ENCODE peak calls at places on chromosomes 2 and 18, in six cellular contexts. C, O, Z, Q, V and J are unnamed samples.

GRCh38 chr2:1744446-1745170 is at the start of gene PXDN:
- DNase-seq in C (peak; percentile 79), O (no peak), Z (peak; percentile 29), Q (no peak), V (peak; percentile 76), J (peak; percentile 82)

GRCh38 chr18:61322265-61322873 is 10.9 kb upstream of the CDH20 start:
- DNase-seq in C (peak; percentile 63), O (no peak), Z (peak; percentile 29), Q (no peak), V (peak; percentile 61), J (peak; percentile 30)

GRCh38 chr2:143263045-143263625 is 133.9 kb downstream of the ARHGAP15 start:
- DNase-seq in C (no peak), O (no peak), Z (peak; percentile 28), Q (no peak), V (no peak), J (no peak)

GRCh38 chr2:105464325-105464724 is 65.5 kb upstream of the FHL2 start:
- DNase-seq in C (no peak), O (no peak), Z (no peak), Q (no peak), V (no peak), J (no peak)

GRCh38 chr18:13437034-13437433 is 218.5 kb downstream of the LDLRAD4 start:
- DNase-seq in C (no peak), O (no peak), Z (no peak), Q (no peak), V (no peak), J (no peak)

GRCh38 chr18:10661333-10661732 is 135.5 kb downstream of the NAPG start:
- DNase-seq in C (peak; percentile 25), O (no peak), Z (peak; percentile 88), Q (no peak), V (peak; percentile 66), J (peak; percentile 13)

GRCh38 chr18:59249186-59249774 is 24.0 kb downstream of the RAX start:
- DNase-seq in C (peak; percentile 84), O (peak; percentile 24), Z (peak; percentile 77), Q (no peak), V (peak; percentile 95), J (peak; percentile 84)

GRCh38 chr2:207046642-207047213 is 107.4 kb downstream of the CPO start:
- DNase-seq in C (no peak), O (no peak), Z (peak; percentile 39), Q (peak; percentile 16), V (peak; percentile 38), J (peak; percentile 61)

GRCh38 chr2:112958428-112959108 is 19.2 kb upstream of the IL36G start:
- DNase-seq in C (peak; percentile 53), O (peak; percentile 19), Z (peak; percentile 63), Q (peak; percentile 30), V (peak; percentile 78), J (peak; percentile 60)

GRCh38 chr18:45044787-45045186 is 364.1 kb downstream of the SETBP1 start:
- DNase-seq in C (no peak), O (no peak), Z (no peak), Q (no peak), V (no peak), J (no peak)

GRCh38 chr2:179340678-179341077 is 76.0 kb upstream of the SESTD1 start:
- DNase-seq in C (peak; percentile 37), O (no peak), Z (peak; percentile 50), Q (no peak), V (peak; percentile 86), J (peak; percentile 39)

GRCh38 chr2:44137872-44138551 is 30.7 kb upstream of the PPM1B start:
- DNase-seq in C (no peak), O (no peak), Z (no peak), Q (no peak), V (peak; percentile 21), J (peak; percentile 24)

GRCh38 chr18:60413944-60414547 is 41.5 kb upstream of the MC4R start:
- DNase-seq in C (no peak), O (no peak), Z (peak; percentile 25), Q (no peak), V (peak; percentile 12), J (peak; percentile 1)

GRCh38 chr18:78774741-78775141 is 204.9 kb upstream of the SALL3 start:
- DNase-seq in C (no peak), O (no peak), Z (no peak), Q (no peak), V (no peak), J (no peak)

GRCh38 chr2:72603481-72603880 is 222.4 kb downstream of the EXOC6B start:
- DNase-seq in C (peak; percentile 44), O (no peak), Z (peak; percentile 14), Q (no peak), V (peak; percentile 16), J (no peak)

GRCh38 chr2:20198796-20199361 is 26.1 kb downstream of the SDC1 start:
- DNase-seq in C (no peak), O (no peak), Z (no peak), Q (no peak), V (no peak), J (no peak)

GRCh38 chr18:45168883-45169585 is 446.2 kb upstream of the SLC14A2 start:
- DNase-seq in C (peak; percentile 58), O (no peak), Z (peak; percentile 90), Q (no peak), V (peak; percentile 96), J (peak; percentile 86)

GRCh38 chr2:28137221-28137620 is 246.7 kb downstream of the BABAM2 start:
- DNase-seq in C (peak; percentile 91), O (no peak), Z (peak; percentile 40), Q (no peak), V (peak; percentile 92), J (peak; percentile 96)

GRCh38 chr2:207483066-207483465 is 46.7 kb upstream of the CREB1 start:
- DNase-seq in C (no peak), O (no peak), Z (no peak), Q (no peak), V (no peak), J (no peak)

GRCh38 chr2:199602896-199603482 is 145.2 kb upstream of the SATB2 start:
- DNase-seq in C (peak; percentile 12), O (no peak), Z (no peak), Q (no peak), V (no peak), J (no peak)

GRCh38 chr2:241116606-241117560 is 14.8 kb upstream of the MTERF4 start:
- DNase-seq in C (no peak), O (no peak), Z (no peak), Q (no peak), V (no peak), J (no peak)

GRCh38 chr2:230721712-230722111 is 9.1 kb downstream of the CAB39 start:
- DNase-seq in C (no peak), O (peak; percentile 37), Z (peak; percentile 46), Q (no peak), V (no peak), J (peak; percentile 31)

GRCh38 chr2:203774760-203775159 is 68.3 kb downstream of the CD28 start:
- DNase-seq in C (no peak), O (no peak), Z (no peak), Q (no peak), V (peak; percentile 22), J (no peak)

GRCh38 chr2:180254872-180255271 is 247.8 kb upstream of the CWC22 start:
- DNase-seq in C (no peak), O (no peak), Z (no peak), Q (no peak), V (no peak), J (no peak)

GRCh38 chr2:218811382-218811781 is 20.2 kb downstream of the PRKAG3 start:
- DNase-seq in C (no peak), O (no peak), Z (no peak), Q (no peak), V (no peak), J (peak; percentile 67)

GRCh38 chr18:12326711-12327460 is 18.8 kb downstream of the TUBB6 start:
- DNase-seq in C (no peak), O (no peak), Z (no peak), Q (no peak), V (no peak), J (no peak)

GRCh38 chr2:120301289-120301688 is 44.6 kb upstream of the INHBB start:
- DNase-seq in C (no peak), O (no peak), Z (no peak), Q (no peak), V (no peak), J (no peak)

GRCh38 chr2:239662413-239663120 is 261.7 kb upstream of the HDAC4 start:
- DNase-seq in C (no peak), O (no peak), Z (no peak), Q (no peak), V (no peak), J (no peak)

GRCh38 chr18:63317982-63318881 is 1.3 kb downstream of the BCL2 start:
- DNase-seq in C (no peak), O (peak; percentile 80), Z (peak; percentile 15), Q (peak; percentile 80), V (no peak), J (no peak)

GRCh38 chr2:23423873-23424680 is 39.1 kb downstream of the KLHL29 start:
- DNase-seq in C (no peak), O (no peak), Z (no peak), Q (no peak), V (no peak), J (no peak)

GRCh38 chr2:240856151-240856980 is 12.3 kb upstream of the AGXT start:
- DNase-seq in C (no peak), O (no peak), Z (no peak), Q (no peak), V (no peak), J (no peak)

DNA sequence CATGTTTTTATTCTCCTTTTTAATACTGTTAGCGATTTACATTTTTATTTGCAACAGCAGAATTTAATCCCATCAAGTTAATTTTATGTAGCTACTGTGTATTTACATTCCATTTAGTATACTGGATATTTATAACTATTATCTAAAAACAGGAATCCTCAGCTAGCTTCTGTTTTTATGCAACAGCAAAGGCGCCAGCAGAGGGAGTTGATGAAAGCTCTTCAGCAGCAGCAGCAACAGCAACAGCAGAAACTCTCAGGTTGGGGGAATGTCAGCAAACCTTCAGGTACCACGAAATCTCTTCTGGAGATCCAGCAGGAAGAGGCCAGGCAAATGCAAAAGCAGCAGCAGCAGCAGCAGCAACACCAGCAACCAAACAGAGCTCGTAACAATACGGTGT is 26.2 kb upstream of the SNORC start:
- DNase-seq in C (no peak), O (no peak), Z (no peak), Q (no peak), V (no peak), J (peak; percentile 34)
- TF ChIP-seq CTCF in C (peak; percentile 15), O (no peak), Z (no peak), Q (no peak), V (no peak), J (peak; percentile 37)

DNA sequence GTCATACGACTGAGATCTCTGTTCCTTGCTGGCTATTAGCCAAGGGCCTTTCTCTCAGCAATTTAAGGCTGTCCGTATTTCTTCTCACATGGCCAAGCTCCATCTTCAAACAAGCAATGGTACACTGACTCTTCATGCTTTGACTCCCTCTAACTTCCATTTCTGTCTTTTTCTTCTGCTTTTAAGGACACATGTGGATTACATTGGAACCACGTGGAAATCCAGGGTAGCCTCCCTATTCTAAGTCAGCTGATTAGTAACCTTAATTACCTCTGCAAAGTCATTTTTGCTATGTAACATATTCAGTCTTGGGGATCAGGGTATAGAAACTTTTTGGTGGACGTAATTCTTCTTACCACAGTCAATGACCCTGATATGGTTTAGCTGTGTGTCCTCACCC is 41.5 kb upstream of the ZNF396 start:
- DNase-seq in C (no peak), O (no peak), Z (no peak), Q (no peak), V (no peak), J (no peak)
- H3K4me3 ChIP-seq in C (no peak overlapping the region), O (no peak overlapping the region), Z (no peak overlapping the region), Q (no peak overlapping the region), V (no peak overlapping the region), J (no peak overlapping the region)

GRCh38 chr18:293557-293956 is 25.7 kb upstream of the THOC1 start:
- DNase-seq in C (peak; percentile 44), O (no peak), Z (no peak), Q (no peak), V (peak; percentile 78), J (peak; percentile 40)
- TF ChIP-seq CTCF in C (no peak), O (no peak), Z (no peak), Q (no peak), V (no peak), J (no peak)

GRCh38 chr18:46250812-46251173 is 146.6 kb downstream of the HAUS1 start:
- DNase-seq in C (no peak), O (no peak), Z (no peak), Q (no peak), V (no peak), J (no peak)
- H3K4me3 ChIP-seq in C (no peak overlapping the region), O (no peak overlapping the region), Z (no peak overlapping the region), Q (peak overlapping the region; percentile 30), V (no peak overlapping the region), J (peak overlapping the region; percentile 10)